ENCODE peak calls at places on chromosomes 7 and 10, in five cellular contexts. E is IMR-90, Q is A549, Z is chondrocyte, J is B cell. M is an unnamed sample.

GRCh38 chr7:921581-922333 is 32.7 kb downstream of the ADAP1 start:
- DNase-seq in E (no peak), Q (no peak), Z (peak), J (no peak), M (no peak)

GRCh38 chr10:32650246-32650655 is 204.3 kb downstream of the CCDC7 start:
- DNase-seq in E (no peak), Q (no peak), Z (no peak), J (no peak), M (no peak)

GRCh38 chr7:31986878-31987518 is 83.2 kb downstream of the PDE1C start:
- DNase-seq in E (peak), Q (peak), Z (no peak), J (no peak), M (no peak)

GRCh38 chr7:130982160-130982638 is 248.2 kb upstream of the KLF14 start:
- DNase-seq in E (peak), Q (peak), Z (no peak), J (peak), M (peak)

GRCh38 chr10:100303724-100304319 is 17.3 kb upstream of the BLOC1S2 start:
- DNase-seq in E (peak), Q (peak), Z (no peak), J (peak), M (peak)

GRCh38 chr10:130742936-130743675 is 568.4 kb downstream of the TCERG1L start:
- DNase-seq in E (no peak), Q (no peak), Z (peak), J (no peak), M (no peak)

GRCh38 chr7:40310213-40310612 is 175.4 kb downstream of the SUGCT start:
- DNase-seq in E (peak), Q (no peak), Z (no peak), J (no peak), M (no peak)

GRCh38 chr7:106187613-106188350 is 75.7 kb upstream of the SYPL1 start:
- DNase-seq in E (peak), Q (no peak), Z (no peak), J (no peak), M (no peak)

GRCh38 chr7:100156331-100157068 is 2.0 kb downstream of the TRAPPC14 start:
- DNase-seq in E (no peak), Q (no peak), Z (no peak), J (no peak), M (no peak)

GRCh38 chr10:46033602-46034011 is 3.2 kb upstream of the NCOA4 start:
- DNase-seq in E (peak), Q (peak), Z (no peak), J (no peak), M (peak)

GRCh38 chr10:97781541-97782331 is 9.9 kb upstream of the SFRP5 start:
- DNase-seq in E (no peak), Q (no peak), Z (no peak), J (no peak), M (no peak)

GRCh38 chr10:78165617-78166016 is 132.0 kb downstream of the RPS24 start:
- DNase-seq in E (no peak), Q (peak), Z (no peak), J (no peak), M (no peak)

DNA sequence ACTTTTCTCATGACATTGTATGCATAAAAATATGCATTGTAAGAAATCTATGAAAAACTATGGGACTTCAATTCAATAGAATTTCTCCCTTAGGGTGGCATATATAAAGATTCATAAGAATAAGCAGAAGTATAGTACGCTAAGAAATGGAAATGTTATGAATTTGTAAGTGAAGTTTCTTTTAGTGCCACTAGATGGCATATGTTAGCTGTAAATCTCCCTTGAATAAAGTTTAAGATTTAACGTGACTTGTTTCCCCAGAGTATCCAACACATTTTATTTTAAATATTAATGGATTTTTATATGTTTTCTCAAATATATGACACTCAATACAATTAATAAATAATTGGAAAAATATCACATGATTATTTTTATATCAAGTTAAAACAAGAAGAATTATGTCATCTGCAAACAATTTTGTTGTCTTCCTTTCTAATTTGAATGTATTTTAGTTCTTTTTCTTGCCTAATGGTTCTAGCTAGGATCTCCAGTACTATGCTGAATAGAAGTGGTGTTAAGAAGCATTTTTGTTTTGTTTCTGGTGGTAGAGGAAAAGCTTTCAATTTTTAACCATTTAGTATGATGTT is 287.2 kb downstream of the HGF start:
- DNase-seq in E (peak), Q (peak), Z (no peak), J (peak), M (peak)
- TF ChIP-seq CTCF in E (peak), Q (peak), Z (peak), J (peak), M (peak)

GRCh38 chr7:57424515-57425238 is 25.3 kb upstream of the ZNF716 start:
- DNase-seq in E (no peak), Q (no peak), Z (no peak), J (no peak), M (no peak)

GRCh38 chr7:57426629-57427003 is 23.4 kb upstream of the ZNF716 start:
- DNase-seq in E (no peak), Q (no peak), Z (no peak), J (no peak), M (no peak)

GRCh38 chr7:57425239-57425944 is 24.6 kb upstream of the ZNF716 start:
- DNase-seq in E (no peak), Q (no peak), Z (no peak), J (no peak), M (no peak)

GRCh38 chr7:57427146-57427545 is 22.8 kb upstream of the ZNF716 start:
- DNase-seq in E (no peak), Q (no peak), Z (no peak), J (no peak), M (no peak)

GRCh38 chr7:57425969-57426628 is 23.9 kb upstream of the ZNF716 start:
- DNase-seq in E (no peak), Q (no peak), Z (no peak), J (no peak), M (no peak)
- TF ChIP-seq CTCF in E (no peak), Q (no peak), Z (peak), J (peak), M (peak)

DNA sequence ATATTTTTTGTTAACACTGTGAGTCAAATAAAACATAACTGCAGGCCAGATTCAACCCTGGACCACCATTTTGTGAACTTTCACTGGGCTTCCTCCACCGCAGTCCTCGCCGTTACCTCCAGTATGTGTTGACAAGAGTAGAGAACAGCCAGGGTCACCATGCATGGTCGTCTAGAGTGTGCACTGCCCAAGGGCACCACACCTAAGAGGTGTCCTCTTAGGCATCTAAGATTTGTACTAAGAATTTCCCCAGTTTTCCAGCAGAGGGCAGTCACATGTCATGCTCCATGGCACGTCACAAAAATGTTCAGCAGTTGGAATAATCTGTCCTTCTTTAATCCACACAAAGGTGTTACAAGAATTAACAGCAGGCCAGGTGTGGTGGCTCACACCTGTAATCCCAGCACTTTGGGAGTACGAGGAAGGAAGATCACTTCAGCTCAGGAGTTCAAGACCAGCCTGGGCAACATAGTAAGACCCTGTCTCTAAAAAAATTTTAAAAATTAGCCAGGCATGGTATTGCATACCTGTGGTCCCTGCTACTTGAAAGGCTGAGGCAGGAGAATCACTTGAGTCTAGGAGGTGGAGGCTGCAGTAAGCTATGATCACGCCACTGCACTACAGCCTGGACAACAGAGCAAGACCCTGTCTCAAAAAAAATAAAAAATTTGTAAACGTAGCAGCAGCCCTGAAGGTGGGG is 71.2 kb upstream of the FOXK1 start:
- DNase-seq in E (peak), Q (peak), Z (peak), J (peak), M (peak)
- TF ChIP-seq CTCF in E (peak), Q (peak), Z (peak), J (peak), M (peak)

GRCh38 chr7:82816272-82816671 is 346.4 kb downstream of the PCLO start:
- DNase-seq in E (no peak), Q (no peak), Z (no peak), J (no peak), M (no peak)
- TF ChIP-seq CTCF in E (no peak), Q (no peak), Z (peak), J (no peak), M (peak)

GRCh38 chr10:6667679-6668270 is 87.7 kb upstream of the PRKCQ start:
- DNase-seq in E (peak), Q (peak), Z (no peak), J (no peak), M (no peak)
- TF ChIP-seq CTCF in E (peak), Q (peak), Z (peak), J (no peak), M (peak)

GRCh38 chr10:124296121-124296812 is 122.5 kb downstream of the OAT start:
- DNase-seq in E (no peak), Q (no peak), Z (peak), J (no peak), M (no peak)
- TF ChIP-seq CTCF in E (no peak), Q (no peak), Z (peak), J (no peak), M (no peak)